ENCODE peak calls at places on chromosome 11, in five cellular contexts. S, N, T, G and O are unnamed samples.

GRCh38 chr11:64086263-64086938 is 50.7 kb downstream of the FLRT1 start:
- DNase-seq in T (no peak), G (peak; percentile 21), S (peak; percentile 51), N (no peak), O (peak; percentile 71)

GRCh38 chr11:12393691-12394090 is 16.3 kb downstream of the PARVA start:
- DNase-seq in T (no peak), G (no peak), N (peak; percentile 14), S (no peak), O (no peak)

GRCh38 chr11:14094481-14095037 is 132.0 kb downstream of the SPON1 start:
- DNase-seq in N (no peak), T (no peak), G (no peak), S (no peak), O (no peak)

GRCh38 chr11:61966673-61967176 is 709 bp downstream of the FTH1 start:
- DNase-seq in N (no peak), T (no peak), S (no peak), G (no peak), O (no peak)

GRCh38 chr11:75383246-75383645 is 16.1 kb upstream of the RPS3 start:
- DNase-seq in G (no peak), S (no peak), T (no peak), N (no peak), O (no peak)

GRCh38 chr11:45155058-45155551 is 8.7 kb downstream of the PRDM11 start:
- DNase-seq in G (no peak), N (no peak), T (no peak), S (peak; percentile 66), O (no peak)

GRCh38 chr11:72352859-72353551 is 81.3 kb downstream of the CLPB start:
- DNase-seq in T (no peak), N (no peak), G (no peak), S (no peak), O (no peak)

GRCh38 chr11:69189059-69189458 is 33.3 kb downstream of the SMIM38 start:
- DNase-seq in S (no peak), G (no peak), T (no peak), N (no peak), O (no peak)